ENCODE peak calls at places on chromosomes 1 and 21, in six cellular contexts. R is neural crest cell; C is fibroblast of lung; D is NCI-H510A treated with DMSO at 0.1 percent for 48 hours; L is stimulated activated naive CD4-positive, alpha-beta T cell; U is activated CD4-positive, alpha-beta T cell treated with anti-CD3 and anti-CD28 coated beads, Interleukin-2, amount 10 ng/mL, durations not matched to agents 7 days and 5 days. Z is an unnamed sample.

GRCh38 chr1:216944864-216945505 is 221.8 kb upstream of the ESRRG start:
- DNase-seq in R (no peak), C (no peak), D (no peak), L (no peak), U (no peak), Z (no peak)

GRCh38 chr1:58575831-58576726 is 973 bp downstream of the TACSTD2 start:
- DNase-seq in R (no peak), C (no peak), D (no peak), L (no peak), U (no peak), Z (no peak)

GRCh38 chr1:19511117-19511516 is 25.8 kb upstream of the CAPZB start:
- DNase-seq in R (no peak), C (no peak), D (no peak), L (no peak), U (no peak), Z (no peak)

GRCh38 chr1:239922778-239923522 is 168.7 kb upstream of the FMN2 start:
- DNase-seq in R (no peak), C (no peak), D (no peak), L (no peak), U (no peak), Z (no peak)

GRCh38 chr1:51569284-51570062 is 47.4 kb upstream of the OSBPL9 start:
- DNase-seq in R (no peak), C (peak; percentile 32), D (no peak), L (no peak), U (peak; percentile 44), Z (no peak)

GRCh38 chr1:100006688-100007087 is 36.9 kb downstream of the SLC35A3 start:
- DNase-seq in R (no peak), C (no peak), D (no peak), L (no peak), U (no peak), Z (no peak)

GRCh38 chr1:227192163-227192562 is 126.1 kb downstream of the CDC42BPA start:
- DNase-seq in R (no peak), C (peak; percentile 97), D (peak; percentile 3), L (no peak), U (no peak), Z (no peak)

GRCh38 chr1:85581138-85581801 is 709 bp downstream of the CCN1 start:
- DNase-seq in R (peak; percentile 66), C (peak; percentile 94), D (peak; percentile 69), L (no peak), U (peak; percentile 50), Z (no peak)

GRCh38 chr1:38929476-38929875 is 12.2 kb downstream of the RHBDL2 start:
- DNase-seq in R (no peak), C (no peak), D (no peak), L (no peak), U (no peak), Z (no peak)

GRCh38 chr21:44353200-44353970 is at the start of gene TRPM2:
- DNase-seq in R (no peak), C (peak; percentile 9), D (peak; percentile 12), L (no peak), U (peak; percentile 57), Z (peak; percentile 25)

GRCh38 chr1:9292361-9293240 is at the start of gene SPSB1:
- DNase-seq in R (peak; percentile 40), C (peak; percentile 87), D (peak; percentile 90), L (peak; percentile 62), U (peak; percentile 70), Z (peak; percentile 66)

GRCh38 chr1:201633297-201633696 is 94.4 kb downstream of the NAV1 start:
- DNase-seq in R (no peak), C (no peak), D (no peak), L (no peak), U (no peak), Z (no peak)